ENCODE peak calls at places on chromosome 20, in four cellular contexts. One of them, this sample, is unnamed.

GRCh38 chr20:11159728-11160127 is 485.9 kb upstream of the JAG1 start:
- DNase-seq in IMR-90: peak; percentile 91
- DNase-seq in mesendoderm: no peak
- DNase-seq in H1: no peak
- DNase-seq in this sample: no peak

GRCh38 chr20:51060301-51060700 is 37.4 kb upstream of the KCNG1 start:
- DNase-seq in IMR-90: no peak
- DNase-seq in mesendoderm: no peak
- DNase-seq in H1: no peak
- DNase-seq in this sample: no peak

GRCh38 chr20:64143018-64143801 is 21.0 kb upstream of the MYT1 start:
- DNase-seq in H1: no peak
- DNase-seq in mesendoderm: no peak
- DNase-seq in IMR-90: no peak
- DNase-seq in this sample: no peak

GRCh38 chr20:49320460-49320859 is 42.6 kb upstream of the ZNFX1 start:
- DNase-seq in IMR-90: peak; percentile 38
- DNase-seq in H1: no peak
- DNase-seq in mesendoderm: peak; percentile 94
- DNase-seq in this sample: peak; percentile 84

GRCh38 chr20:58618694-58619540 is 32.2 kb upstream of the STX16 start:
- DNase-seq in IMR-90: peak; percentile 82
- DNase-seq in H1: no peak
- DNase-seq in mesendoderm: peak; percentile 57
- DNase-seq in this sample: peak; percentile 72

GRCh38 chr20:53794529-53795115 is 201.0 kb upstream of the ZNF217 start:
- DNase-seq in H1: no peak
- DNase-seq in IMR-90: peak; percentile 47
- DNase-seq in mesendoderm: no peak
- DNase-seq in this sample: no peak

GRCh38 chr20:41587523-41587922 is 30.7 kb downstream of the CHD6 start:
- DNase-seq in IMR-90: no peak
- DNase-seq in H1: no peak
- DNase-seq in mesendoderm: no peak
- DNase-seq in this sample: no peak

GRCh38 chr20:60463798-60464197 is 505.6 kb downstream of the CDH26 start:
- DNase-seq in IMR-90: no peak
- DNase-seq in H1: no peak
- DNase-seq in mesendoderm: no peak
- DNase-seq in this sample: no peak

GRCh38 chr20:34222208-34222607 is 19.0 kb upstream of the ASIP start:
- DNase-seq in IMR-90: peak; percentile 98
- DNase-seq in H1: no peak
- DNase-seq in mesendoderm: no peak
- DNase-seq in this sample: no peak

GRCh38 chr20:4681971-4682370 is 39.7 kb upstream of the PRND start:
- DNase-seq in mesendoderm: no peak
- DNase-seq in IMR-90: peak; percentile 68
- DNase-seq in H1: no peak
- DNase-seq in this sample: no peak

GRCh38 chr20:10504893-10505292 is 69.8 kb downstream of the SLX4IP start:
- DNase-seq in IMR-90: peak; percentile 21
- DNase-seq in H1: no peak
- DNase-seq in mesendoderm: no peak
- DNase-seq in this sample: no peak

GRCh38 chr20:41234546-41234945 is 83.0 kb downstream of the ZHX3 start:
- DNase-seq in IMR-90: no peak
- DNase-seq in mesendoderm: no peak
- DNase-seq in H1: no peak
- DNase-seq in this sample: no peak

GRCh38 chr20:16391003-16391402 is 182.2 kb downstream of the KIF16B start:
- DNase-seq in mesendoderm: no peak
- DNase-seq in IMR-90: no peak
- DNase-seq in H1: no peak
- DNase-seq in this sample: no peak

GRCh38 chr20:50304501-50304856 is 113.8 kb downstream of the CEBPB start:
- DNase-seq in H1: no peak
- DNase-seq in IMR-90: peak; percentile 91
- DNase-seq in mesendoderm: no peak
- DNase-seq in this sample: peak; percentile 17

GRCh38 chr20:4216142-4216735 is 200.9 kb upstream of the RNF24 start:
- DNase-seq in IMR-90: peak; percentile 38
- DNase-seq in mesendoderm: no peak
- DNase-seq in H1: no peak
- DNase-seq in this sample: no peak

GRCh38 chr20:33875055-33875454 is 63.9 kb downstream of the CHMP4B start:
- DNase-seq in IMR-90: no peak
- DNase-seq in mesendoderm: no peak
- DNase-seq in H1: no peak
- DNase-seq in this sample: no peak

GRCh38 chr20:38520261-38520660 is 47.6 kb downstream of the RALGAPB start:
- DNase-seq in mesendoderm: no peak
- DNase-seq in IMR-90: no peak
- DNase-seq in H1: no peak
- DNase-seq in this sample: no peak

GRCh38 chr20:20199338-20200160 is 147.2 kb downstream of the CFAP61 start:
- DNase-seq in mesendoderm: peak; percentile 43
- DNase-seq in H1: no peak
- DNase-seq in IMR-90: no peak
- DNase-seq in this sample: no peak

GRCh38 chr20:49674383-49675352 is 39.0 kb downstream of the B4GALT5 start:
- DNase-seq in IMR-90: peak; percentile 30
- DNase-seq in H1: no peak
- DNase-seq in mesendoderm: peak; percentile 59
- DNase-seq in this sample: no peak

GRCh38 chr20:23049933-23050838 is 714 bp upstream of the THBD start:
- DNase-seq in mesendoderm: peak; percentile 65
- DNase-seq in IMR-90: no peak
- DNase-seq in H1: no peak
- DNase-seq in this sample: peak; percentile 58

GRCh38 chr20:17541596-17541995 is 10.4 kb upstream of the BFSP1 start:
- DNase-seq in IMR-90: no peak
- DNase-seq in H1: no peak
- DNase-seq in mesendoderm: no peak
- DNase-seq in this sample: no peak

GRCh38 chr20:64234291-64234791 is 21.2 kb upstream of the PCMTD2 start:
- DNase-seq in mesendoderm: no peak
- DNase-seq in IMR-90: no peak
- DNase-seq in H1: no peak
- DNase-seq in this sample: no peak

GRCh38 chr20:45153147-45153546 is 21.6 kb upstream of the PI3 start:
- DNase-seq in IMR-90: no peak
- DNase-seq in H1: no peak
- DNase-seq in mesendoderm: no peak
- DNase-seq in this sample: no peak

GRCh38 chr20:43919686-43920403 is 5.2 kb downstream of the TOX2 start:
- DNase-seq in IMR-90: no peak
- DNase-seq in mesendoderm: no peak
- DNase-seq in H1: no peak
- DNase-seq in this sample: no peak

GRCh38 chr20:36490191-36490590 is 51.1 kb upstream of the MYL9 start:
- DNase-seq in mesendoderm: no peak
- DNase-seq in H1: no peak
- DNase-seq in IMR-90: no peak
- DNase-seq in this sample: no peak

GRCh38 chr20:36493801-36494114 is 47.6 kb upstream of the MYL9 start:
- DNase-seq in mesendoderm: no peak
- DNase-seq in H1: no peak
- DNase-seq in IMR-90: peak; percentile 78
- DNase-seq in this sample: no peak

GRCh38 chr20:36496707-36497669 is 44.3 kb upstream of the MYL9 start:
- DNase-seq in IMR-90: no peak
- DNase-seq in H1: no peak
- DNase-seq in mesendoderm: no peak
- DNase-seq in this sample: no peak

GRCh38 chr20:36491901-36492617 is 49.3 kb upstream of the MYL9 start:
- DNase-seq in mesendoderm: peak; percentile 66
- DNase-seq in IMR-90: no peak
- DNase-seq in H1: no peak
- DNase-seq in this sample: no peak

DNA sequence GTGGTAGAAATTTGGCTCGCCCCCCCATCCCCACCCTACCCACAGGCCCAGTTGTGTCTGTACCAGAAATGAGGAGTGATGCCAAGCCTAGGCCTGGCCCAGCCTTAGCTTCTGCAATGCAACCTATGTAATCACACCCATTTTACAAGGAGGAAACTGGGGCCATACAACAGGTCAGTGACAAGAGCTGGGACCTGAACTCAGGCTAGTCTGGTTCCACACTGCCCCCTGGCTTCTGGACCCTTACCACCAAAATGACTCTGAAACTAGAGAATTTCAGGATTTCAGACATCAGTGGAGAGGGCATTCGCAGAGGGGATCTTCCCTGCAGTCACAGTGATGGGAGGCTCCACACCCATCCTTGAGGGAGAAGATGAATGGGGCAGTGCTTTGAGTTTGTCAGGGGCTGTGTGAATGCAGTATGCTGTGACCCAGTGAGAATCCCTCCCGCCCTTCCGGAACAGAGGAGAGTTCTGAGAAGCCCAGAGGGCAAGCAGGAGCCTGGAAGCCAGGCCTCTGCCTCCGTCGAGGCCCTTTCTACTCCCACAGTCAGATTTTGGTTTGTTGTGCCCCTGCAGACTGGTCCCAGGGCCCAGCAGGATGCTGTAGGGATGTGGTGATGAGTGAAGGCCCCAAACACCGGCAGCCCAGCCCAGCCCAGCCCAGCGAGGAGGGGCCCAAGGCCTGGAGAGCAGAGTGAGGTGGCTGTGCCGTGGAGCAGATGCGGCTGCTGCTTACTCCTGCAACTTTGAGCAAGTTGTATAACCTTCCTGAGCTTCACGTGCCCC is 48.1 kb upstream of the MYL9 start:
- DNase-seq in H1: no peak
- DNase-seq in IMR-90: no peak
- DNase-seq in mesendoderm: peak; percentile 68
- DNase-seq in this sample: peak; percentile 60
- H4K5ac ChIP-seq in H1: no peak overlapping the region
- H4K5ac ChIP-seq in IMR-90: no peak overlapping the region
- H4K5ac ChIP-seq in mesendoderm: no peak overlapping the region
- H4K5ac ChIP-seq in this sample: no peak overlapping the region

DNA sequence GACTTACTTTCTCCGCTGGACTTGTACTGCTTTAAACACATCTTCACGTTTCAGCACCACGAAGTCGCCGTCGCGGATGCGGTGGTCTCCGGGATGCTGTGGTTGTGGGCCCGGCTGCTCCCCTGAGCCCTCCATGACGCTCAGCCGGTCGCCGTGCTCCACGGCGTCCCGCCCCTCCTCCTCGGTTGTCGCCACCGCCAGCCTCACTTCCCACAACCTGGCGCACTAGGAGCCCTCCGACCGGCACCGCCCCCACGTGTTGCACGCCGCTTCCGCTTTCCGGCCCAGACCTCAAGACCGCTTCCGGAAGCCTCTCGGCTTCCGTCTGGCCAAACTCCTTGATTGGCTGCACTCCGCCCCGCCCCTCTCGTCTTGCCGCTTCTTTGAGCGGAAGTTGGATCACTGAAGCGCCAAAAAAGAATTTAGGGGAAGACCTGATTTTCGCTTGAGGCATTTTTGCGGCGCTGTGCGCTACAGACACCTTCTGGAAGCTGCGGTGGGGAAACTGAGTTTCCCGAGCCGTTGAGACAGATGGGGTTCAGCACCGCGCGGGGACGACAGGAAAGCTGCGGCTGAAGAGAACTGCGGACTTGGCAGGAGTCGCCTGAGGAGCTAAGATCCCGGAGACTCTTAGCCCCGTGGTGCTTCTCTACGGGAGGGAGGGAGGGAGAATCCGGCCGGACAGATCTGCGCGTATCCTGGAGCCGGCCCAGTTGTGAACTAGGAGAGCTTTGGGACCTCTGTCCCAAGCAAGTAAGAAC is at the start of the genes MCM8 and TRMT6:
- DNase-seq in IMR-90: peak; percentile 94
- DNase-seq in H1: peak; percentile 96
- DNase-seq in mesendoderm: peak; percentile 99
- DNase-seq in this sample: peak; percentile 98
- H2BK5ac ChIP-seq in IMR-90: peak within 1 kb of the TSS; percentile 6
- H2BK5ac ChIP-seq in H1: peak within 1 kb of the TSS; percentile 77
- H2BK5ac ChIP-seq in mesendoderm: no peak within 1 kb of the TSS
- H2BK5ac ChIP-seq in this sample: no peak within 1 kb of the TSS

GRCh38 chr20:48148916-48149672 is 363.8 kb upstream of the SULF2 start:
- DNase-seq in IMR-90: no peak
- DNase-seq in H1: no peak
- DNase-seq in mesendoderm: no peak
- DNase-seq in this sample: no peak

GRCh38 chr20:48143435-48144081 is 358.3 kb upstream of the SULF2 start:
- DNase-seq in H1: no peak
- DNase-seq in mesendoderm: no peak
- DNase-seq in IMR-90: no peak
- DNase-seq in this sample: no peak

GRCh38 chr20:48147326-48147725 is 362.0 kb upstream of the SULF2 start:
- DNase-seq in H1: no peak
- DNase-seq in IMR-90: no peak
- DNase-seq in mesendoderm: no peak
- DNase-seq in this sample: no peak

GRCh38 chr20:48148020-48148419 is 362.7 kb upstream of the SULF2 start:
- DNase-seq in H1: no peak
- DNase-seq in IMR-90: no peak
- DNase-seq in mesendoderm: no peak
- DNase-seq in this sample: no peak

GRCh38 chr20:48146303-48146702 is 361.0 kb upstream of the SULF2 start:
- DNase-seq in IMR-90: no peak
- DNase-seq in H1: no peak
- DNase-seq in mesendoderm: no peak
- DNase-seq in this sample: no peak
- H4K5ac ChIP-seq in IMR-90: no peak overlapping the region
- H4K5ac ChIP-seq in H1: no peak overlapping the region
- H4K5ac ChIP-seq in mesendoderm: no peak overlapping the region
- H4K5ac ChIP-seq in this sample: no peak overlapping the region

GRCh38 chr20:35618032-35618371 is 2.4 kb downstream of the SPAG4 start:
- DNase-seq in H1: no peak
- DNase-seq in mesendoderm: no peak
- DNase-seq in IMR-90: no peak
- DNase-seq in this sample: no peak
- H2BK5ac ChIP-seq in H1: no peak overlapping the region
- H2BK5ac ChIP-seq in mesendoderm: no peak overlapping the region
- H2BK5ac ChIP-seq in IMR-90: peak overlapping the region; percentile 6
- H2BK5ac ChIP-seq in this sample: no peak overlapping the region

GRCh38 chr20:57559286-57559627 is 1.7 kb upstream of the PCK1 start:
- DNase-seq in H1: no peak
- DNase-seq in mesendoderm: no peak
- DNase-seq in IMR-90: no peak
- DNase-seq in this sample: no peak
- H4K5ac ChIP-seq in H1: no peak overlapping the region
- H4K5ac ChIP-seq in mesendoderm: no peak overlapping the region
- H4K5ac ChIP-seq in IMR-90: no peak overlapping the region
- H4K5ac ChIP-seq in this sample: no peak overlapping the region

GRCh38 chr20:37414636-37415035 is 68.7 kb downstream of the SRC start:
- DNase-seq in IMR-90: no peak
- DNase-seq in mesendoderm: no peak
- DNase-seq in H1: no peak
- DNase-seq in this sample: no peak

GRCh38 chr20:37416202-37417145 is 70.5 kb downstream of the SRC start:
- DNase-seq in mesendoderm: no peak
- DNase-seq in H1: no peak
- DNase-seq in IMR-90: no peak
- DNase-seq in this sample: no peak

GRCh38 chr20:37417146-37417856 is 71.4 kb downstream of the SRC start:
- DNase-seq in mesendoderm: no peak
- DNase-seq in H1: no peak
- DNase-seq in IMR-90: no peak
- DNase-seq in this sample: no peak

GRCh38 chr20:37414133-37414532 is 68.2 kb downstream of the SRC start:
- DNase-seq in H1: no peak
- DNase-seq in IMR-90: no peak
- DNase-seq in mesendoderm: no peak
- DNase-seq in this sample: no peak

GRCh38 chr20:37415118-37416085 is 69.5 kb downstream of the SRC start:
- DNase-seq in mesendoderm: no peak
- DNase-seq in H1: no peak
- DNase-seq in IMR-90: no peak
- DNase-seq in this sample: no peak
- H2BK5ac ChIP-seq in mesendoderm: no peak overlapping the region
- H2BK5ac ChIP-seq in H1: peak overlapping the region; percentile 68
- H2BK5ac ChIP-seq in IMR-90: no peak overlapping the region
- H2BK5ac ChIP-seq in this sample: no peak overlapping the region